ENCODE peak calls at places on chromosomes 6 and 20, in five cellular contexts. X is choroid plexus epithelial cell, H is WTC11, F is aorta, I is NCI-H2081. K is an unnamed sample.

GRCh38 chr6:43977404-43978111 is 149.7 kb downstream of the MRPL14 start:
- DNase-seq in I (no peak), X (no peak), H (no peak), F (peak), K (no peak)

GRCh38 chr6:56087421-56087820 is 160.0 kb downstream of the COL21A1 start:
- DNase-seq in H (no peak), I (no peak), X (peak), F (no peak), K (no peak)

GRCh38 chr20:41701596-41702350 is 83.6 kb upstream of the CHD6 start:
- DNase-seq in X (no peak), H (peak), I (no peak), F (no peak), K (peak)

GRCh38 chr20:45908086-45908485 is 3.9 kb downstream of the PLTP start:
- DNase-seq in H (no peak), I (no peak), X (no peak), F (no peak), K (no peak)

GRCh38 chr6:111564482-111564945 is 41.2 kb downstream of the TRAF3IP2 start:
- DNase-seq in H (no peak), F (peak), I (no peak), X (peak), K (no peak)

GRCh38 chr6:56595490-56596122 is 47.1 kb downstream of the DST start:
- DNase-seq in F (no peak), I (peak), H (peak), X (peak), K (no peak)

GRCh38 chr20:33719277-33719988 is 677 bp downstream of the PXMP4 start:
- DNase-seq in F (no peak), I (no peak), H (no peak), X (no peak), K (no peak)

GRCh38 chr6:96990462-96990861 is 65.9 kb downstream of the KLHL32 start:
- DNase-seq in I (no peak), H (no peak), F (no peak), X (no peak), K (no peak)

GRCh38 chr6:56448056-56448455 is 194.6 kb downstream of the DST start:
- DNase-seq in X (peak), F (no peak), I (no peak), H (no peak), K (no peak)

GRCh38 chr6:159117031-159117430 is 52.2 kb upstream of the FNDC1 start:
- DNase-seq in I (no peak), X (peak), F (no peak), H (no peak), K (no peak)

GRCh38 chr6:76940186-76940585 is 523.1 kb downstream of the HTR1B start:
- DNase-seq in X (peak), H (no peak), F (no peak), I (no peak), K (no peak)

GRCh38 chr6:129267028-129267427 is 384.1 kb downstream of the LAMA2 start:
- DNase-seq in I (no peak), F (no peak), X (no peak), H (no peak), K (peak)

GRCh38 chr6:131080084-131080483 is 17.0 kb upstream of the EPB41L2 start:
- DNase-seq in X (no peak), H (no peak), I (no peak), F (no peak), K (no peak)

GRCh38 chr6:37680668-37681067 is 17.0 kb downstream of the MDGA1 start:
- DNase-seq in F (peak), H (no peak), X (no peak), I (peak), K (no peak)

GRCh38 chr6:85124472-85125428 is 325.1 kb upstream of the NT5E start:
- DNase-seq in F (no peak), I (no peak), X (peak), H (no peak), K (no peak)

GRCh38 chr20:33516882-33517281 is 27.0 kb downstream of the CBFA2T2 start:
- DNase-seq in I (no peak), X (peak), F (no peak), H (no peak), K (no peak)

GRCh38 chr6:136790411-136791295 is 1.6 kb downstream of the MAP3K5 start:
- DNase-seq in X (peak), H (no peak), F (no peak), I (no peak), K (no peak)

GRCh38 chr20:24776755-24777271 is 172.3 kb upstream of the CST7 start:
- DNase-seq in X (no peak), F (no peak), I (no peak), H (no peak), K (no peak)

GRCh38 chr6:153121311-153121710 is 9.8 kb downstream of the RGS17 start:
- DNase-seq in I (no peak), X (no peak), H (no peak), F (no peak), K (no peak)

GRCh38 chr6:93423542-93423941 is 4.2 kb upstream of the EPHA7 start:
- DNase-seq in H (peak), I (peak), F (no peak), X (peak), K (peak)

GRCh38 chr20:58331961-58332551 is 22.5 kb downstream of the RAB22A start:
- DNase-seq in I (no peak), X (no peak), H (no peak), F (no peak), K (no peak)

GRCh38 chr20:64080013-64080812 is at the start of gene OPRL1:
- DNase-seq in X (no peak), F (no peak), I (no peak), H (no peak), K (no peak)

GRCh38 chr6:120198033-120198432 is 848.5 kb upstream of the MAN1A1 start:
- DNase-seq in I (no peak), F (no peak), H (no peak), X (peak), K (peak)

GRCh38 chr6:32226434-32226833 is 2.6 kb upstream of the NOTCH4 start:
- DNase-seq in F (no peak), X (no peak), H (no peak), I (no peak), K (no peak)

GRCh38 chr20:4772132-4772531 is 50.4 kb downstream of the PRND start:
- DNase-seq in I (no peak), H (no peak), X (no peak), F (no peak), K (no peak)

GRCh38 chr6:31908791-31909190 is 6.9 kb upstream of the ZBTB12 start:
- DNase-seq in I (no peak), F (no peak), X (peak), H (no peak), K (no peak)